ENCODE peak calls at places on chromosomes 5 and 9, in four cellular contexts. A is SJSA1, H is pancreas, W is left ventricle myocardium inferior. C is an unnamed sample. For H3K4me1, the result is how much of the 10 kb centered on the place peaks cover.

GRCh38 chr5:87650284-87650683 is 237.6 kb upstream of the CCNH start:
- DNase-seq in H (no peak), W (no peak), A (no peak), C (no peak)

GRCh38 chr5:72234265-72234700 is 85.8 kb downstream of the MRPS27 start:
- DNase-seq in H (no peak), A (peak), W (no peak), C (no peak)

GRCh38 chr9:129173296-129174101 is 4.6 kb downstream of the IER5L start:
- DNase-seq in H (no peak), A (no peak), W (peak), C (no peak)

GRCh38 chr5:174608631-174609097 is 115.7 kb upstream of the MSX2 start:
- DNase-seq in H (peak), A (no peak), W (peak), C (no peak)

GRCh38 chr9:69580582-69580945 is 91.6 kb downstream of the APBA1 start:
- DNase-seq in A (no peak), H (no peak), W (no peak), C (no peak)

GRCh38 chr5:111472579-111472978 is 39.8 kb downstream of the STARD4 start:
- DNase-seq in H (no peak), A (no peak), W (no peak), C (no peak)

GRCh38 chr5:170571331-170571731 is 67.5 kb downstream of the KCNIP1 start:
- DNase-seq in W (no peak), H (no peak), A (peak), C (no peak)

GRCh38 chr9:97220894-97221477 is 86.5 kb upstream of the CCDC180 start:
- DNase-seq in W (no peak), A (no peak), H (peak), C (no peak)

GRCh38 chr9:134321957-134322741 is 4.1 kb upstream of the RXRA start:
- DNase-seq in A (no peak), W (peak), H (peak), C (no peak)

GRCh38 chr9:127586537-127586936 is 25.5 kb upstream of the STXBP1 start:
- DNase-seq in A (peak), H (peak), W (peak), C (no peak)

GRCh38 chr5:14189680-14190079 is 46.5 kb downstream of the TRIO start:
- DNase-seq in W (no peak), A (no peak), H (no peak), C (no peak)

GRCh38 chr5:93280518-93280917 is 300.5 kb downstream of the NR2F1-AS1 start:
- DNase-seq in A (no peak), H (no peak), W (no peak), C (no peak)

GRCh38 chr5:107571621-107572489 is 98.9 kb downstream of the EFNA5 start:
- DNase-seq in H (peak), A (peak), W (peak), C (peak)

GRCh38 chr5:80607832-80608231 is 37.8 kb upstream of the ANKRD34B start:
- DNase-seq in H (no peak), A (no peak), W (no peak), C (no peak)

GRCh38 chr9:38244971-38245370 is 147.5 kb upstream of the ALDH1B1 start:
- DNase-seq in A (no peak), H (no peak), W (no peak), C (no peak)

GRCh38 chr5:88815048-88815789 is 67.8 kb downstream of the MEF2C start:
- DNase-seq in W (no peak), H (no peak), A (no peak), C (no peak)

GRCh38 chr5:137727623-137728022 is 8.3 kb downstream of the KLHL3 start:
- DNase-seq in H (no peak), W (no peak), A (no peak), C (no peak)

GRCh38 chr9:111719541-111719940 is 58.1 kb downstream of the GNG10 start:
- DNase-seq in A (no peak), W (no peak), H (no peak), C (no peak)

GRCh38 chr5:126516133-126516532 is 78.9 kb downstream of the ALDH7A1 start:
- DNase-seq in W (no peak), H (no peak), A (peak), C (no peak)

GRCh38 chr9:137956688-137957385 is 79.3 kb downstream of the CACNA1B start:
- DNase-seq in H (no peak), W (no peak), A (no peak), C (no peak)

GRCh38 chr9:117258201-117258866 is 156.5 kb downstream of the ASTN2 start:
- DNase-seq in W (no peak), A (peak), H (no peak), C (no peak)

GRCh38 chr9:115717711-115718173 is 435.8 kb upstream of the PAPPA start:
- DNase-seq in A (no peak), H (no peak), W (no peak), C (no peak)

GRCh38 chr9:137783521-137783920 is 94.1 kb upstream of the CACNA1B start:
- DNase-seq in W (no peak), H (no peak), A (no peak), C (no peak)

GRCh38 chr5:50711280-50711679 is 44.8 kb downstream of the PARP8 start:
- DNase-seq in H (no peak), A (no peak), W (no peak), C (no peak)

GRCh38 chr9:81666123-81666522 is 23.2 kb downstream of the TLE1 start:
- DNase-seq in H (no peak), W (no peak), A (no peak), C (no peak)

GRCh38 chr9:126630458-126631237 is 16.9 kb downstream of the LMX1B start:
- DNase-seq in H (no peak), W (no peak), A (no peak), C (no peak)

GRCh38 chr9:27888661-27889295 is 315.5 kb upstream of the C9orf72 start:
- DNase-seq in A (no peak), W (no peak), H (peak), C (peak)

GRCh38 chr5:81420039-81420667 is 26.2 kb upstream of the ACOT12 start:
- DNase-seq in H (no peak), A (peak), W (no peak), C (no peak)

GRCh38 chr5:11251242-11251641 is 490.2 kb upstream of the DAP start:
- DNase-seq in W (no peak), H (no peak), A (no peak), C (no peak)

GRCh38 chr5:132414634-132415377 is 45.3 kb downstream of the SLC22A5 start:
- DNase-seq in W (no peak), H (no peak), A (peak), C (no peak)

GRCh38 chr9:111645806-111646205 is 14.7 kb downstream of the DNAJC25 start:
- DNase-seq in W (no peak), A (no peak), H (no peak), C (no peak)

GRCh38 chr9:115004535-115004934 is 74.1 kb upstream of the TNFSF8 start:
- DNase-seq in A (no peak), H (no peak), W (no peak), C (no peak)

GRCh38 chr9:127489471-127490115 is 38.3 kb downstream of the LRSAM1 start:
- DNase-seq in W (no peak), H (peak), A (no peak), C (peak)

GRCh38 chr5:138035605-138036537 is 3.0 kb upstream of the FAM13B start:
- DNase-seq in W (peak), H (no peak), A (peak), C (peak)

GRCh38 chr5:126965487-126965886 is 64.9 kb downstream of the MARCHF3 start:
- DNase-seq in H (no peak), W (no peak), A (no peak), C (no peak)

GRCh38 chr5:145903113-145903512 is 30.3 kb upstream of the GRXCR2 start:
- DNase-seq in W (no peak), H (no peak), A (no peak), C (no peak)

DNA sequence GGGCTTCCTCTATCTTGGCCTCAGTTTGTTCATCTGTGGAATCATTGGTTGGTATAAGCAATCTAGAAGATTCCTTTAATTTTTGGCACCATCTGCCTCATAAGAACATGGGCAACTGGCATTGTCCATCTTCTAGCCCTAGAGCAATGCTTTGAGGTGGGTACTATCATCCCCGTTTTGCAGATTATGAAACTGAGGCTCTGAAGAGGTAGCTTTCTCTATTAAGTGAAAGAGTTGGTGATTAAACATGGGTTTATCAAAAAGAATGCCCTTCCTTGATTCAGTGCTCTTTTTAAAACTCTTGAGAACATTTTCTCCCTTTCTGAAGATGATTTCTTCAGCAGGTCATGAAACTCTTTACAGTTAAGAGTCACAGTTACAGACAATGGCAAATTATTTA is 42.4 kb upstream of the TGFBR1 start:
- DNase-seq in A (no peak), H (no peak), W (no peak), C (no peak)
- H3K4me1 ChIP-seq in A (under half), H (under half), W (under half), C (under half)

GRCh38 chr5:77629553-77630245 is 8.8 kb downstream of the OTP start:
- DNase-seq in W (no peak), H (peak), A (no peak), C (no peak)
- H3K4me1 ChIP-seq in W (under half), H (under half), A (under half), C (under half)

DNA sequence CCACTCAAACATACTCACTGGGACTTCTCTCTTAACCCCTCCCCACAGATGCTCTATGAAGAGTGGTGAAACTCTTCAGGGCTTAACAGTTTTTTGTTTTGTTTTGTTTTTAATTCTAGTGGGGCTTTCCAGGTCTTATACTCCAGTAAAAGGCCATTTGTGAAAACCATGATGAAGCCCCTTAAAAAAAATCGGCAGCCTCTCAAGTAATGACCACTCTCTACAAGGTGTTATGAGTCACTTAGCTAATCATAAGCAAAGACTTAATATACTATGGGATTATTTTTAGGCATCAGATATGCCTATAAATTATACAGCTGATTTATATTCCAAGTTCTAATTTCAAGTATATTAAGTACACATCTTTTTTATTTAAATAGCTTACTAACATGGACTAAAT is 607.9 kb downstream of the RAB3C start:
- DNase-seq in H (no peak), A (no peak), W (no peak), C (no peak)
- H3K4me1 ChIP-seq in H (under half), A (under half), W (under half), C (under half)

GRCh38 chr9:88995205-88995604 is 3.9 kb downstream of the S1PR3 start:
- DNase-seq in H (no peak), A (peak), W (no peak), C (no peak)
- H3K4me1 ChIP-seq in H (under half), A (under half), W (half or more), C (under half)

GRCh38 chr5:39473156-39473779 is 48.5 kb upstream of the DAB2 start:
- DNase-seq in H (no peak), W (no peak), A (peak), C (no peak)
- H3K4me1 ChIP-seq in H (under half), W (under half), A (half or more), C (under half)

GRCh38 chr5:157547909-157548512 is 27.6 kb downstream of the ADAM19 start:
- DNase-seq in W (no peak), A (no peak), H (no peak), C (no peak)
- H3K4me1 ChIP-seq in W (half or more), A (half or more), H (under half), C (under half)

GRCh38 chr5:1497271-1497777 is 26.4 kb downstream of the LPCAT1 start:
- DNase-seq in H (peak), W (no peak), A (no peak), C (no peak)

GRCh38 chr5:1497795-1498622 is 25.8 kb downstream of the LPCAT1 start:
- DNase-seq in H (peak), W (peak), A (no peak), C (no peak)

GRCh38 chr5:1500411-1501091 is 23.2 kb downstream of the LPCAT1 start:
- DNase-seq in W (peak), H (peak), A (no peak), C (no peak)

GRCh38 chr5:1499851-1500250 is 23.9 kb downstream of the LPCAT1 start:
- DNase-seq in W (no peak), H (peak), A (no peak), C (no peak)

GRCh38 chr5:1498623-1499416 is 24.9 kb downstream of the LPCAT1 start:
- DNase-seq in W (no peak), A (no peak), H (peak), C (no peak)
- H3K4me1 ChIP-seq in W (under half), A (under half), H (under half), C (under half)

GRCh38 chr5:142360051-142360498 is 35.3 kb upstream of the SPRY4 start:
- DNase-seq in W (no peak), A (no peak), H (no peak), C (no peak)

GRCh38 chr5:142363619-142363963 is 38.8 kb upstream of the SPRY4 start:
- DNase-seq in A (no peak), W (no peak), H (no peak), C (no peak)

GRCh38 chr5:142358648-142359047 is 33.8 kb upstream of the SPRY4 start:
- DNase-seq in A (no peak), H (no peak), W (no peak), C (no peak)

GRCh38 chr5:142358121-142358520 is 33.3 kb upstream of the SPRY4 start:
- DNase-seq in A (no peak), W (no peak), H (no peak), C (no peak)

DNA sequence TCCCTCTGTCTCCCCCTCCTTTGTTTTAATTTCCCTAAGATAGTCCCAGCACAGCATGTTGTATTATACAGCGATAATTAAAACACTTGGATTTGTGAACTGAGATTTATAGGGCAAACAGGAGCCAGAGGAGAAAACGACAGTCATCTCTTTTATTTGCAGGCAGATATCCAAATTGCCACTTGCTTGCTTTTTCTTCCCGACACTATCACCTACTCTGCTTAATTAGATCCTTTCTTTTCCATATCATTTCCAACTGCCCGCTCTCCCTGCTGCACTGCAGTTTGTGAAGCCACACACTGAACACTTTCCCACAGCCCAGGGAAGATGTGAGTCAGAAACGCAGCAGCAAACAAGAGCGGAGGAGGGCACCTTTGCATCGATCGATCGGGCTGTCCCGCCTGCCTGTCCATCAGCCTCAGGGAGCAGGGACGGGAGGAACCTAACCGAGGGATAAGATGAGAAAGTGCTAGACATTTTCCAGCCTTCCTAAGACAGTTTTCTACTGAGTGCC is 35.8 kb upstream of the SPRY4 start:
- DNase-seq in A (peak), W (no peak), H (no peak), C (no peak)
- H3K4me1 ChIP-seq in A (half or more), W (half or more), H (under half), C (under half)

C was measured in iPS DF 6.9.